ENCODE peak calls at places on chromosome 9, in eight cellular contexts. X is lower lobe of right lung; Q is BJ; M is CD8-positive, alpha-beta T cell; Y is tibial nerve; G is GM23338; V is AG04450; C is keratinocyte. F is an unnamed sample.

GRCh38 chr9:104868687-104869404 is 59.1 kb downstream of the ABCA1 start:
- DNase-seq in G (peak; percentile 91), Q (peak; percentile 49), X (peak; percentile 70), M (no peak), C (no peak), Y (peak; percentile 29), V (peak; percentile 78), F (no peak)

GRCh38 chr9:81671880-81672280 is 17.5 kb downstream of the TLE1 start:
- DNase-seq in X (peak; percentile 65), G (no peak), C (no peak), M (no peak), Q (no peak), V (no peak), Y (peak; percentile 45), F (peak; percentile 46)

GRCh38 chr9:122816163-122816867 is 12.1 kb downstream of the PDCL start:
- DNase-seq in Q (no peak), Y (no peak), M (peak; percentile 35), V (no peak), C (no peak), G (no peak), X (peak; percentile 60), F (no peak)

GRCh38 chr9:93891549-93892310 is 63.4 kb downstream of the BARX1 start:
- DNase-seq in Y (no peak), V (no peak), C (no peak), G (no peak), X (peak; percentile 29), M (no peak), Q (no peak), F (peak; percentile 19)

GRCh38 chr9:129172816-129173215 is 5.2 kb downstream of the IER5L start:
- DNase-seq in Y (no peak), M (no peak), V (no peak), G (no peak), Q (no peak), C (no peak), X (no peak), F (no peak)

GRCh38 chr9:79917417-79917816 is 345.7 kb downstream of the TLE4 start:
- DNase-seq in M (no peak), V (no peak), Y (no peak), G (no peak), Q (no peak), C (no peak), X (no peak), F (no peak)

GRCh38 chr9:128552744-128553221 is 396 bp downstream of the SPTAN1 start:
- DNase-seq in V (no peak), M (peak; percentile 40), G (peak; percentile 61), X (peak; percentile 68), Y (no peak), Q (no peak), C (no peak), F (peak; percentile 76)

GRCh38 chr9:77575785-77576184 is 72.3 kb downstream of the GNA14 start:
- DNase-seq in X (no peak), M (no peak), G (peak; percentile 77), Y (no peak), Q (no peak), V (no peak), C (no peak), F (no peak)

GRCh38 chr9:126343271-126343700 is 16.7 kb downstream of the MVB12B start:
- DNase-seq in V (no peak), X (no peak), C (no peak), M (no peak), Q (no peak), G (no peak), Y (no peak), F (no peak)

GRCh38 chr9:103574056-103574455 is 520.1 kb upstream of the SMC2 start:
- DNase-seq in C (no peak), Y (no peak), X (no peak), V (no peak), G (no peak), M (no peak), Q (no peak), F (no peak)

GRCh38 chr9:119709431-119709830 is 340.2 kb upstream of the BRINP1 start:
- DNase-seq in V (no peak), Y (no peak), Q (no peak), M (no peak), G (no peak), X (no peak), C (no peak), F (no peak)

GRCh38 chr9:115098226-115098965 is 19.6 kb downstream of the TNC start:
- DNase-seq in M (no peak), Y (no peak), V (no peak), G (peak; percentile 33), C (no peak), X (no peak), Q (peak; percentile 60), F (no peak)

GRCh38 chr9:37693265-37693664 is 42.5 kb downstream of the FRMPD1 start:
- DNase-seq in M (no peak), G (no peak), V (no peak), X (no peak), Q (no peak), Y (no peak), C (no peak), F (no peak)

GRCh38 chr9:114282507-114282906 is 40.4 kb upstream of the ORM1 start:
- DNase-seq in X (peak; percentile 15), Y (no peak), M (no peak), G (no peak), C (no peak), Q (no peak), V (no peak), F (no peak)

GRCh38 chr9:129446828-129447550 is 173.9 kb downstream of the C9orf50 start:
- DNase-seq in Y (no peak), Q (no peak), X (no peak), C (no peak), G (no peak), V (no peak), M (no peak), F (peak; percentile 75)

GRCh38 chr9:26870292-26870691 is 22.3 kb downstream of the CAAP1 start:
- DNase-seq in Q (no peak), Y (no peak), X (no peak), C (no peak), V (no peak), M (no peak), G (no peak), F (no peak)

GRCh38 chr9:133631111-133631510 is 5.1 kb upstream of the DBH start:
- DNase-seq in C (no peak), G (no peak), Q (no peak), M (no peak), X (no peak), V (no peak), Y (no peak), F (no peak)

GRCh38 chr9:17611921-17612320 is 33.1 kb downstream of the SH3GL2 start:
- DNase-seq in V (no peak), M (no peak), Q (no peak), G (no peak), Y (no peak), X (no peak), C (no peak), F (no peak)

GRCh38 chr9:69443178-69443577 is 118.2 kb downstream of the ENTREP1 start:
- DNase-seq in X (no peak), V (no peak), C (no peak), G (no peak), Y (no peak), Q (no peak), M (no peak), F (no peak)

GRCh38 chr9:2601785-2602378 is 19.7 kb upstream of the VLDLR start:
- DNase-seq in Y (no peak), X (no peak), V (no peak), G (no peak), M (no peak), Q (no peak), C (no peak), F (no peak)

DNA sequence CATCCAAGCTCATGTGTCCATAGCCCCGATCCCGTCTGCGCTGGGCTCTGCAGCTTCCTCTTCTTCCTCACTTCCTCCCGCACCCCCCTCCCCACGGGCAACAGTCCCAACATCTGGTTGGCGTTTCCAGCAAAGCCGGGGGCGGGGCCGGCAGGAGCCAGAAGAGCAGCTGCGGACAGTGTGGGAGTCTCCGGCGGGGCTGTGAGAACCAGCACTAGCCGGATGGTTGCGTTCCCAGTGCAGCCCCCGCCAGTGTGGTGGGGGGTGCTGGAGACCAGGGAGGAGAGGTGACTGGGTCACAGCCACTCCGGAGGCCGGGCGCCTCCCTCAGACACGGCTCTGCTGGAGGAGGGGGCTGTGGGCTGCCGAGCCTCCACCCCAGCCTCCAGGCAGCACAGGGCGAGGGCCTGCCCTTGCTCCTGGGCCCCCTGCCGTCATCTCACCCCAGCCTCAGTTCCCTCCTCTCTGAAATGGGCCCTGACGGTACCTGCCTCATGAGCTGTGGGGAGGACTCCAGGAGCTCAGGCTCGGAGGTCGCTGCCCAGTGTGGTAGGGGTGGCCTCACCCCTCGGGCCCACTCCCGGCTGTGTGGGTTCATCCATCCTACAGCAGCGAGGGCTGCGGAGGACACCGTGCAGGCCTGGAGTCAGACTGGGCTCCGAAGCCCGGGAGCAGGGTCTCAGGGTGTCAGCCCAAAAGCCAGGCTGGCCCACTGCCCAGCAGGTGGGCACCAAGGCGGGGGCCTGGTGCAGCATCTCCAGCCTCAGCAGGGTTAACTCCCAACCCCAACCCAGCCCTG is 41.5 kb upstream of the NOTCH1 start:
- DNase-seq in Q (no peak), X (peak; percentile 84), G (peak; percentile 93), C (no peak), V (no peak), M (no peak), Y (peak; percentile 56), F (no peak)
- H3K4me3 ChIP-seq in Q (no peak overlapping the region), X (no peak overlapping the region), G (peak overlapping the region; percentile 49), C (no peak overlapping the region), V (no peak overlapping the region), M (no peak overlapping the region), Y (no peak overlapping the region), F (no peak overlapping the region)

DNA sequence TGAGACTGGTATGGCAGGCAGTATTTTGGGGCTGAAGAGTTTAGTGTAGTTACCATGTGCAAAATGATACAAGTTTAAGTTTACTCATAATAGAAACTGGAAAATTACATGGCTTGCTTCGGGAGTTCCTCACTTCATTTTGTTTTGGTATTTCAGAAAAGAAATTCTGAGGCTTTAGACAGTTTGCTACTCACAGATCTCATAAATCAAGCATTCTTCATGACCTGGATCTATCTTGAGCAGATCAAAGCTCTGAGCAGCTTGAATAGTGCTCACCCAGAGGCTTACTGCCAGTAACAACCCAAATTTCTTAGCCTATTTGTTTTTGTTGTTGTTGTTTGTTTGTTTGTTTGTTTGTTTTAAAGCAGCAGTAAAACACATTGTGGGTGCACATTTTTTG is 56.3 kb downstream of the KIAA1958 start:
- DNase-seq in Y (no peak), V (no peak), G (no peak), X (no peak), Q (no peak), C (no peak), M (no peak), F (no peak)
- TF ChIP-seq CTCF in Y (no peak), V (no peak), G (no peak), X (no peak), Q (no peak), C (no peak), M (no peak), F (no peak)

GRCh38 chr9:124038239-124038638 is 26.7 kb downstream of the LHX2 start:
- DNase-seq in X (no peak), Q (no peak), M (no peak), C (no peak), Y (no peak), V (no peak), G (no peak), F (no peak)
- H3K27me3 ChIP-seq in X (peaks cover 96% of the 10 kb centered on the region), Q (peaks cover 12% of the 10 kb centered on the region), M (peaks cover 13% of the 10 kb centered on the region), C (peaks cover 81% of the 10 kb centered on the region), Y (no peaks in the 10 kb centered on the region), V (peaks cover 69% of the 10 kb centered on the region), G (peaks cover 53% of the 10 kb centered on the region), F (no peaks in the 10 kb centered on the region)

DNA sequence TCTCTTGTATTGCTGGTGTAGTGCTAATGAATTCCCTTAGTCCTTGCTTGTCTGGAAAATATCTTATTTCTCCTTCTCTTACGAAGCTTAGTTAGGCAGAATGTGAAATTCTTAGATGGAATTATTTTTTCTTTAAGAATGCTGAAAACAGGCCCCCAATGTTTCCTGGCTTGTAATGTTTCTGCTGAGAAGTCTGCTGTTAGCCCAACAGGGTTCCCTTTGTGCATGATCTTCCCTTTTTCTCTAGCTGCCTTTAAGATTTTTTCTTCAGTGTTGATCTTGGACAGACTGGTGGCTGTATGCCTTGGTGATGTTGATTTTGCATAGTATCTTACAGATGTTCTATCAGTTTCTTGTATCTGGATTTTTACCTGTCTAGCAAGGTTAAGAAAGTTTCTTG is 191.3 kb upstream of the DMRTA1 start:
- DNase-seq in V (no peak), M (no peak), Q (no peak), X (no peak), G (no peak), C (no peak), Y (no peak), F (no peak)
- H3K4me3 ChIP-seq in V (no peak overlapping the region), M (no peak overlapping the region), Q (no peak overlapping the region), X (no peak overlapping the region), G (no peak overlapping the region), C (no peak overlapping the region), Y (no peak overlapping the region), F (no peak overlapping the region)

F was measured in dorsolateral prefrontal cortex.